ENCODE peak calls at places on chromosomes 2 and 18, in six cellular contexts. X is nephron progenitor cell, N is fibroblast of mammary gland, J is AG10803, Y is astrocyte of the spinal cord, U is fibroblast of lung. C is an unnamed sample.

GRCh38 chr18:72160504-72161445 is 383.4 kb downstream of the CBLN2 start:
- DNase-seq in Y (no peak), U (no peak), X (no peak), N (peak), J (no peak), C (no peak)

GRCh38 chr2:152062130-152063091 is 36.4 kb downstream of the CACNB4 start:
- DNase-seq in Y (no peak), N (peak), J (peak), U (peak), X (no peak), C (peak)

GRCh38 chr2:47653909-47654789 is 128.8 kb upstream of the MSH6 start:
- DNase-seq in X (peak), J (no peak), U (peak), N (peak), Y (no peak), C (no peak)

GRCh38 chr2:85324639-85325465 is 2.9 kb downstream of the TGOLN2 start:
- DNase-seq in Y (no peak), X (no peak), U (peak), J (no peak), N (peak), C (no peak)

GRCh38 chr2:241540766-241541561 is 17.6 kb upstream of the BOK start:
- DNase-seq in U (peak), X (peak), Y (peak), J (peak), N (peak), C (no peak)

GRCh38 chr2:16171425-16171920 is 231.1 kb downstream of the MYCN start:
- DNase-seq in U (no peak), J (no peak), X (no peak), N (no peak), Y (no peak), C (no peak)

GRCh38 chr18:76547306-76547705 is 52.3 kb upstream of the ZNF516 start:
- DNase-seq in U (no peak), J (no peak), Y (no peak), X (no peak), N (no peak), C (no peak)

GRCh38 chr2:110848519-110848918 is 116.1 kb downstream of the ACOXL start:
- DNase-seq in Y (no peak), J (no peak), U (no peak), N (peak), X (no peak), C (no peak)

GRCh38 chr18:8423051-8423558 is 186.1 kb upstream of the RAB12 start:
- DNase-seq in J (peak), Y (peak), X (no peak), U (peak), N (peak), C (no peak)

GRCh38 chr2:169808211-169808610 is 9.5 kb downstream of the SSB start:
- DNase-seq in Y (peak), X (no peak), U (peak), J (peak), N (peak), C (no peak)

GRCh38 chr2:219452361-219453317 is 18.0 kb downstream of the SPEG start:
- DNase-seq in U (peak), N (peak), Y (peak), X (no peak), J (peak), C (peak)

GRCh38 chr2:187171318-187171717 is 276.7 kb downstream of the CALCRL start:
- DNase-seq in U (no peak), J (no peak), X (no peak), Y (no peak), N (no peak), C (no peak)

GRCh38 chr18:28961669-28962228 is 784.8 kb upstream of the CDH2 start:
- DNase-seq in U (peak), X (peak), Y (no peak), J (peak), N (peak), C (no peak)

GRCh38 chr2:15718103-15718943 is 126.7 kb downstream of the DDX1 start:
- DNase-seq in U (no peak), X (no peak), Y (no peak), N (no peak), J (no peak), C (no peak)

GRCh38 chr2:11092693-11093335 is 62.5 kb upstream of the SLC66A3 start:
- DNase-seq in N (no peak), Y (no peak), U (no peak), J (no peak), X (no peak), C (no peak)

GRCh38 chr2:3257166-3257565 is 120.5 kb downstream of the EIPR1 start:
- DNase-seq in N (no peak), J (no peak), Y (peak), U (peak), X (no peak), C (no peak)

GRCh38 chr2:51165534-51166260 is 133.8 kb upstream of the NRXN1 start:
- DNase-seq in N (no peak), U (no peak), X (no peak), J (no peak), Y (peak), C (no peak)

GRCh38 chr2:43524180-43524965 is 71.5 kb downstream of the THADA start:
- DNase-seq in U (peak), Y (no peak), N (peak), X (no peak), J (peak), C (no peak)

GRCh38 chr2:232973796-232974195 is 39.3 kb downstream of the NGEF start:
- DNase-seq in X (no peak), U (no peak), J (no peak), Y (no peak), N (no peak), C (no peak)

GRCh38 chr2:6069354-6069753 is 377.2 kb downstream of the SOX11 start:
- DNase-seq in Y (peak), U (peak), J (no peak), N (no peak), X (no peak), C (no peak)

GRCh38 chr18:59851784-59852399 is 47.9 kb upstream of the PMAIP1 start:
- DNase-seq in X (no peak), N (no peak), J (no peak), U (no peak), Y (no peak), C (no peak)

GRCh38 chr18:75502286-75502685 is 74.8 kb upstream of the SMIM21 start:
- DNase-seq in N (no peak), J (no peak), Y (no peak), X (no peak), U (peak), C (no peak)

GRCh38 chr18:63681449-63682381 is 20.0 kb upstream of the SERPINB3 start:
- DNase-seq in Y (no peak), J (no peak), U (no peak), X (no peak), N (no peak), C (no peak)

GRCh38 chr2:924202-924601 is 26.4 kb upstream of the SNTG2 start:
- DNase-seq in J (no peak), Y (no peak), X (no peak), U (no peak), N (no peak), C (no peak)

GRCh38 chr2:157899125-157899839 is 23.2 kb upstream of the ACVR1 start:
- DNase-seq in U (no peak), J (no peak), N (no peak), Y (no peak), X (no peak), C (no peak)

GRCh38 chr2:157900203-157900602 is 24.1 kb upstream of the ACVR1 start:
- DNase-seq in N (no peak), J (no peak), Y (peak), X (no peak), U (peak), C (no peak)

GRCh38 chr2:157900684-157901083 is 24.6 kb upstream of the ACVR1 start:
- DNase-seq in U (no peak), X (no peak), N (no peak), J (no peak), Y (no peak), C (no peak)

GRCh38 chr2:157903051-157903625 is 27.0 kb upstream of the ACVR1 start:
- DNase-seq in N (no peak), X (no peak), U (no peak), J (peak), Y (no peak), C (no peak)

GRCh38 chr2:157901325-157901724 is 25.2 kb upstream of the ACVR1 start:
- DNase-seq in N (no peak), J (no peak), X (no peak), Y (no peak), U (no peak), C (no peak)
- TF ChIP-seq CTCF in N (peak), J (peak), X (no peak), Y (peak), U (peak), C (no peak)

GRCh38 chr2:238321467-238321866 is 1.1 kb downstream of the TRAF3IP1 start:
- DNase-seq in Y (no peak), N (no peak), X (no peak), U (no peak), J (no peak), C (no peak)

GRCh38 chr2:238320648-238321281 is 447 bp downstream of the TRAF3IP1 start:
- DNase-seq in U (peak), J (peak), Y (no peak), N (peak), X (peak), C (no peak)

GRCh38 chr2:238315031-238315595 is 5.2 kb upstream of the TRAF3IP1 start:
- DNase-seq in X (no peak), N (no peak), U (no peak), Y (no peak), J (no peak), C (no peak)

GRCh38 chr2:238322001-238322411 is 1.7 kb downstream of the TRAF3IP1 start:
- DNase-seq in X (no peak), N (no peak), J (no peak), Y (no peak), U (no peak), C (no peak)

DNA sequence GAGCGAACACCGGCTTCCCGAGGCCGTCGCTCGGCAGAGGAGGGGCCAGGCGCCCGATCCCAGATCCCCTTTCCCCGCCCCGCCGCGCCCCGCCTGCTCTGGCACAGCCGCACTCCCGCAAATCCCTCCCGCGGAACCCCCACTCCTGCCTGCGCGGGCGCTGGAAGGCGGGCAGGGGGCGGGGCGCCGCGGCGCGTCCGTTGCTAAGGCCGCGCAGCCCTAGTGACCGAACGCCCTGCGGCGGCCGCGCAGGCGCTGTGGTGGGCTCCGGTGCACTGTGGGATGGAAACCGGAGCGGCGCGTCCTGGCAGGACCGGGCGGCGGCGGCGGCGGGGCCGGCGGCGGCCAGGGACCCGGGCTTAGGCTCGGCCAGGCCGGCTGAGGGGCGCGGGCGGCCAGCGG is at the start of gene TRAF3IP1:
- DNase-seq in Y (peak), U (peak), J (peak), N (peak), X (peak), C (peak)
- TF ChIP-seq CTCF in Y (no peak), U (no peak), J (no peak), N (no peak), X (no peak), C (no peak)

DNA sequence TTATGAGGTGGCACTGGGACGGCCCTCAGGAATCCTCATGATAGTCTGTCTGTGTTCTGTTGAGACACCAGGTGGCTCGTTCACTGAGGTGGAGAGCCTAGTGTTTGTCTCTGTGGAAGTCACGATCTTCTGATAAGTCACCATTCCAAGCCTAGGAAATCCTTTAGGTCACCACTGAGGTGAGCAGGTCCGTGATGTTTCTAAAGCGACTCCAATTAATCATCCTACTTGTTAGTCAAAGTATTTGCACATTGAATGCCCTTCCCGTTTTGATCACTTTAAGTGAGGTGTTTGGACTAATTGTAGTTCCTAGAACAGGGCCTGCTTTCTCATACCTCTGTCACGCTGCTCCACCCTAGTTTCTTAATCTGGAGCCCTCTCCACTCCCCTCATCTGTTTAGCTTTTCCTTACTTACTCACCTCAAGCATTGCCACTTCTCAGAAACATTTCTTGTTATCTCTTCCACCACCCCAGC is 28.0 kb upstream of the DSG3 start:
- DNase-seq in X (no peak), N (no peak), J (no peak), Y (no peak), U (no peak), C (no peak)
- TF ChIP-seq CTCF in X (no peak), N (no peak), J (no peak), Y (no peak), U (no peak), C (no peak)

DNA sequence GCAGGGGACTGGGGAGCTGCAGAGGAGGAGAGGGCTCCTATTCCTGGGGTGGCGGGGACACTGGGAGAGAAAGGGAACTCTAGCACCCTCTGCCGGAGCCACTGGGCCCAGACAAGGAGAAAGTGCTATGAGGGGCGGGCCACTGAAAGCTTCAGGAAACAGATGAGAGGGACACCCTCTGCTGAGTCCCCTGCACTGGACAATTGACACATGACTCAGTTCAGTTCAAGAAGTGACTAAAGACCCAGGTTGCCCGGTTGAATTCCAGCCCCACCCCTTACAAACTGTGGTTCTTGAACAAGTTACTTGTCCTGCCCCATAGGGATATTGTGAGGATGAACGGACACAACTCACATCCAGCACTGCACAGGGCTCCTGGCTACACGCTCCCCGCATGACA is 5.0 kb downstream of the RUFY4 start:
- DNase-seq in N (no peak), X (peak), Y (no peak), J (no peak), U (peak), C (no peak)
- TF ChIP-seq CTCF in N (peak), X (peak), Y (peak), J (peak), U (peak), C (peak)

GRCh38 chr2:196591621-196592022 is 47.9 kb upstream of the CCDC150 start:
- DNase-seq in U (no peak), X (no peak), J (no peak), N (no peak), Y (no peak), C (no peak)

GRCh38 chr2:196594158-196594557 is 45.4 kb upstream of the CCDC150 start:
- DNase-seq in J (no peak), U (no peak), X (no peak), Y (no peak), N (no peak), C (no peak)

GRCh38 chr2:196592331-196592911 is 47.1 kb upstream of the CCDC150 start:
- DNase-seq in Y (peak), X (no peak), J (peak), N (peak), U (peak), C (no peak)

GRCh38 chr2:196591004-196591403 is 48.5 kb upstream of the CCDC150 start:
- DNase-seq in N (no peak), Y (no peak), J (no peak), X (no peak), U (no peak), C (no peak)

DNA sequence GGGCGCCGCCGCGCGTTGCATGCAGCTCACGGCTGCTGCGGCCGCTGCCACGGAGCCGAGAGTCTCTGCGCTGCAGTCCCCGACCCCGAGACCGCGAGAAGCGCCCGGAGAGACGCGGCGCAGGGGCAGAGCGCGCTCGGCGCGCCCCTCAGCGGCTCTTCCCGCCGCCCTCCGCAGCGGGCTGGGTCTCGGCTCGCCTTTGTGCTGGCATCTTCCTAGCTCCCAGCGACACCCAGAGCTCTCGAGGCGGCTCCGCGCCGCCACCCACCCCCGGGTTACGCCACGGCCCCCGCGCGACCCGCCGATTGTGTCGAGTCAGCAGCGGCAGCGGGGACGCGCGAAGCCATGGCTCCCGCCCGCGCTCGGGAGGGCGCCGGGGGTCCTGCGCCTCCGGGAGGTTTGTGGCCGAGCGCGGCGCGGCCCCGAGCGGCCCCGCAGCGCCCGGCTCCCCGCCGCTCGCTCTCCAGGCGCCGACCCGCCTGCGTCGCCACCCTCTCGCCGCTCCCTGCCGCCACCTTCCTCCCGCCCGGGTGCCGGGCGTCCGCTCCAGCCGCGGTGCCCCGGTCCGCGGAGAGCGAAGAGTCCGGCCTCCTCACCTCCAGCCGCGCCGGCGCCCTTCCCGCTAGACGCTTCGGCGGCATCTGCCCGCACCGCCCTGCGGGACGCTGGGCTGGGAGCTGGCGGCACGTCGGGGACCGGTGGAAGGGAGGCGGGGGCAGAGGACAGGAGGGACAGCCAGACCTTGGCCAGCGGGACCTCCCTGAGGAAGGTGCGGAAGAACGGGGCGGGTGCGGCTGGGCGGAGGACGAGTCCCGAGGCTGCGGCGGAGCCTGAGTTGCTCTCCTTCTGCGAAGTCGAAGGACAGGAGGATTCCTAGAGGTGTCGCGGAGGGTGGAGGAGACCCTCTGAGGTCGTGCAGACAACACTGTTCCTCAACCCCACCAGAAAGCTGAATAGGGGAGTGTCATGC is 46.3 kb upstream of the CCDC150 start:
- DNase-seq in J (peak), Y (peak), X (peak), N (peak), U (peak), C (no peak)
- TF ChIP-seq CTCF in J (no peak), Y (no peak), X (no peak), N (no peak), U (no peak), C (no peak)